ENCODE peak calls at places on chromosomes 4 and X, in four cellular contexts. A is left lung, R is upper lobe of right lung, S is fibroblast of pulmonary artery. O is an unnamed sample.

GRCh38 chr4:143742834-143743233 is 42.4 kb upstream of the FREM3 start:
- DNase-seq in A (no peak), R (no peak), S (peak), O (no peak)

GRCh38 chr4:31045724-31046318 is 325.7 kb downstream of the PCDH7 start:
- DNase-seq in A (no peak), R (no peak), S (peak), O (peak)

GRCh38 chr4:33160126-33160525 is 2440.0 kb downstream of the PCDH7 start:
- DNase-seq in A (no peak), R (no peak), S (peak), O (peak)

GRCh38 chrX:68934421-68934820 is 105.6 kb downstream of the EFNB1 start:
- DNase-seq in A (no peak), R (no peak), S (no peak), O (no peak)

GRCh38 chr4:165152527-165152926 is 39.9 kb upstream of the TMEM192 start:
- DNase-seq in A (no peak), R (no peak), S (peak), O (no peak)

GRCh38 chrX:52341493-52341892 is 27.3 kb upstream of the XAGE2 start:
- DNase-seq in A (no peak), R (no peak), S (no peak), O (no peak)

GRCh38 chrX:136754641-136755040 is 26.1 kb downstream of the ARHGEF6 start:
- DNase-seq in A (no peak), R (no peak), S (no peak), O (no peak)

GRCh38 chr4:187309456-187309855 is 585.8 kb upstream of the FAT1 start:
- DNase-seq in A (no peak), R (no peak), S (peak), O (peak)

GRCh38 chr4:166432842-166433241 is 559.8 kb downstream of the TLL1 start:
- DNase-seq in A (no peak), R (no peak), S (no peak), O (no peak)

GRCh38 chr4:128225148-128225547 is 62.5 kb downstream of the PGRMC2 start:
- DNase-seq in A (no peak), R (no peak), S (peak), O (peak)

GRCh38 chr4:25970241-25970675 is 56.2 kb downstream of the SMIM20 start:
- DNase-seq in A (peak), R (peak), S (peak), O (no peak)

DNA sequence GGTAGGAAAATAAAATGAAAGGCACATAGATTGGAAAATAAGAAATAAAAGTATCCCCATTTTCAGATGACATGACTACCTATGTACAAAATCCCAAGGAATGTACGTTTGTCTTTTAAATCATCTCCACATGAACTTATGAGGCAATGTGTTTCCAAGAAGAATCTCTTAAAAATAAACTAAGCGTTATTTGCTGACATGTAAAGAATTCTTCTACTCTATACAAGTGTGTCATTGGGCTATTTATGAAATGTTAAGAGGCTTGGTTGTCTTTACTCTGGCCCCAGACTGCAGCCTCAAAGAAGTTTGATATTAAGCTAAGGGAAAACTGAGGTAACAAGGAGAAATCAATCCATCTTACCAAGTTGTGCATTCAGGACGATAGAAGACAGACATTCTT is 17.1 kb downstream of the BEX3 start:
- DNase-seq in A (no peak), R (no peak), S (no peak), O (no peak)
- H3K4me3 ChIP-seq in A (no peak), R (no peak), S (no peak), O (no peak)

GRCh38 chr4:182736207-182736606 is 181.0 kb downstream of the DCTD start:
- DNase-seq in A (no peak), R (no peak), S (no peak), O (no peak)
- H3K4me3 ChIP-seq in A (no peak), R (no peak), S (no peak), O (no peak)

GRCh38 chr4:176238157-176238608 is 30.8 kb downstream of the ASB5 start:
- DNase-seq in A (no peak), R (no peak), S (peak), O (peak)
- H3K4me3 ChIP-seq in A (no peak), R (no peak), S (no peak), O (no peak)

GRCh38 chr4:87649980-87650379 is at the start of gene DMP1:
- DNase-seq in A (no peak), R (no peak), S (no peak), O (no peak)

DNA sequence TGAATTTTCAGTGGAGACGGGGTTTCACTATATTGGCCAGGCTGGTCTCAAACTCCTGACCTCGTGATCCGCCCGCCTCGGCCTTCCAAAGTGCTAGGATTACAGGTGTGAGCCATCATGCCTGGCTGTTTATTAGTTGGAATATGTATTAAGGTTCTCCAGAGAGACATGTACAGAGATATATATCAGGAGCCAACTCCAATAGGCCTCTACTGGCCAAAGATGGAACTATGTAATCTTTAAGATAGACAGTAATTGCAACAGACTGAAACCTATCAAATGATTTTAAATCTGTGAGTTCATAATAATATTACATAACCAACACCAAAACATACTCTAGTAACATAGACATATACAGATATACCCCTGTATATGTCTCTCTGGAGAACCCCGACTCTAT is 5.8 kb upstream of the DMP1 start:
- DNase-seq in A (no peak), R (no peak), S (no peak), O (no peak)
- H3K4me3 ChIP-seq in A (no peak), R (no peak), S (no peak), O (no peak)

GRCh38 chr4:186018756-186019155 is 50.2 kb upstream of the TLR3 start:
- DNase-seq in A (no peak), R (no peak), S (no peak), O (no peak)

GRCh38 chr4:186019264-186019663 is 49.7 kb upstream of the TLR3 start:
- DNase-seq in A (no peak), R (no peak), S (no peak), O (no peak)

GRCh38 chr4:186021461-186022167 is 47.3 kb upstream of the TLR3 start:
- DNase-seq in A (no peak), R (no peak), S (peak), O (peak)

GRCh38 chr4:186020106-186020792 is 48.7 kb upstream of the TLR3 start:
- DNase-seq in A (no peak), R (no peak), S (no peak), O (no peak)

GRCh38 chr4:186020793-186021407 is 48.1 kb upstream of the TLR3 start:
- DNase-seq in A (no peak), R (no peak), S (peak), O (peak)
- H3K4me3 ChIP-seq in A (no peak), R (no peak), S (no peak), O (no peak)

O was measured in brain microvascular endothelial cell.